ENCODE peak calls at places on chromosomes 3 and 15, in seven cellular contexts. K is aorta, L is fibroblast of the aortic adventitia, S is NB4, Z is uterus, A is endodermal cell, Y is brain microvascular endothelial cell. P is an unnamed sample.

GRCh38 chr3:58296269-58296668 is 9.8 kb upstream of the RPP14 start:
- DNase-seq in K (no peak), L (no peak), S (no peak), Z (no peak), A (no peak), Y (no peak), P (no peak)

GRCh38 chr3:24485511-24485910 is 9.1 kb downstream of the THRB start:
- DNase-seq in K (no peak), L (no peak), S (no peak), Z (no peak), A (no peak), Y (no peak), P (no peak)

GRCh38 chr3:188776447-188776846 is 395.3 kb upstream of the TPRG1 start:
- DNase-seq in K (no peak), L (peak), S (no peak), Z (no peak), A (no peak), Y (peak), P (no peak)

GRCh38 chr3:69364354-69364753 is 21.5 kb downstream of the FRMD4B start:
- DNase-seq in K (no peak), L (no peak), S (no peak), Z (no peak), A (no peak), Y (no peak), P (no peak)

GRCh38 chr3:129238945-129239705 is 10.3 kb upstream of the COPG1 start:
- DNase-seq in K (no peak), L (peak), S (no peak), Z (no peak), A (no peak), Y (no peak), P (no peak)

GRCh38 chr3:126159476-126159875 is 20.9 kb downstream of the ALDH1L1 start:
- DNase-seq in K (no peak), L (no peak), S (no peak), Z (no peak), A (no peak), Y (no peak), P (no peak)

GRCh38 chr3:65582012-65582717 is 456.6 kb downstream of the MAGI1 start:
- DNase-seq in K (no peak), L (no peak), S (no peak), Z (no peak), A (no peak), Y (no peak), P (no peak)

GRCh38 chr15:40785158-40785557 is 15.4 kb downstream of the C15orf62 start:
- DNase-seq in K (no peak), L (no peak), S (no peak), Z (no peak), A (no peak), Y (no peak), P (no peak)

GRCh38 chr15:51380999-51381806 is 39.7 kb downstream of the GLDN start:
- DNase-seq in K (peak), L (peak), S (peak), Z (peak), A (peak), Y (peak), P (peak)

GRCh38 chr3:159928692-159929091 is 59.9 kb upstream of the IL12A start:
- DNase-seq in K (no peak), L (peak), S (no peak), Z (no peak), A (no peak), Y (peak), P (no peak)

GRCh38 chr15:78203346-78204225 is 30.8 kb downstream of the ACSBG1 start:
- DNase-seq in K (no peak), L (no peak), S (no peak), Z (no peak), A (no peak), Y (no peak), P (peak)

GRCh38 chr3:122247825-122248185 is 64.3 kb downstream of the CASR start:
- DNase-seq in K (no peak), L (no peak), S (no peak), Z (no peak), A (no peak), Y (no peak), P (no peak)

GRCh38 chr3:79184226-79184625 is 583.6 kb downstream of the ROBO1 start:
- DNase-seq in K (no peak), L (no peak), S (no peak), Z (no peak), A (no peak), Y (no peak), P (no peak)

GRCh38 chr3:177606891-177607290 is 409.6 kb upstream of the TBL1XR1 start:
- DNase-seq in K (no peak), L (no peak), S (no peak), Z (no peak), A (no peak), Y (no peak), P (no peak)

GRCh38 chr3:3068358-3068881 is 41.8 kb downstream of the IL5RA start:
- DNase-seq in K (no peak), L (no peak), S (no peak), Z (no peak), A (no peak), Y (no peak), P (no peak)

GRCh38 chr3:136042608-136043221 is 77.2 kb downstream of the PPP2R3A start:
- DNase-seq in K (no peak), L (peak), S (peak), Z (no peak), A (no peak), Y (peak), P (peak)

GRCh38 chr15:80780416-80781221 is 1.4 kb downstream of the CEMIP start:
- DNase-seq in K (peak), L (peak), S (no peak), Z (no peak), A (peak), Y (peak), P (peak)

GRCh38 chr15:65913631-65914199 is 44.4 kb downstream of the RAB11A start:
- DNase-seq in K (no peak), L (no peak), S (no peak), Z (no peak), A (no peak), Y (no peak), P (no peak)

GRCh38 chr3:169345662-169346331 is 317.7 kb downstream of the MECOM start:
- DNase-seq in K (no peak), L (peak), S (no peak), Z (no peak), A (no peak), Y (no peak), P (no peak)

GRCh38 chr3:81816473-81817260 is 55.2 kb upstream of the GBE1 start:
- DNase-seq in K (no peak), L (peak), S (no peak), Z (no peak), A (no peak), Y (no peak), P (no peak)

GRCh38 chr3:184780981-184781515 is 30.9 kb upstream of the VPS8 start:
- DNase-seq in K (no peak), L (no peak), S (no peak), Z (no peak), A (no peak), Y (no peak), P (peak)

GRCh38 chr15:61184431-61184830 is 44.7 kb downstream of the RORA start:
- DNase-seq in K (no peak), L (no peak), S (no peak), Z (no peak), A (no peak), Y (no peak), P (no peak)

GRCh38 chr15:28111552-28111951 is 12.4 kb upstream of the OCA2 start:
- DNase-seq in K (no peak), L (no peak), S (no peak), Z (no peak), A (peak), Y (no peak), P (peak)

GRCh38 chr3:169510378-169510777 is 153.1 kb downstream of the MECOM start:
- DNase-seq in K (no peak), L (no peak), S (no peak), Z (no peak), A (peak), Y (no peak), P (no peak)

GRCh38 chr15:63986185-63986680 is 60.1 kb downstream of the DAPK2 start:
- DNase-seq in K (no peak), L (no peak), S (no peak), Z (no peak), A (no peak), Y (no peak), P (no peak)

GRCh38 chr3:25468866-25469319 is 40.8 kb downstream of the RARB start:
- DNase-seq in K (peak), L (peak), S (no peak), Z (peak), A (peak), Y (peak), P (no peak)

GRCh38 chr15:28093761-28094535 is 5.2 kb downstream of the OCA2 start:
- DNase-seq in K (peak), L (no peak), S (no peak), Z (no peak), A (peak), Y (no peak), P (peak)

GRCh38 chr15:67051088-67051659 is 14.2 kb upstream of the SMAD3 start:
- DNase-seq in K (no peak), L (no peak), S (no peak), Z (peak), A (no peak), Y (no peak), P (no peak)

GRCh38 chr15:81106560-81106959 is 27.5 kb upstream of the CFAP161 start:
- DNase-seq in K (no peak), L (peak), S (peak), Z (peak), A (peak), Y (peak), P (peak)

GRCh38 chr3:64441861-64442260 is 216.6 kb upstream of the PRICKLE2 start:
- DNase-seq in K (no peak), L (no peak), S (no peak), Z (no peak), A (no peak), Y (no peak), P (no peak)

GRCh38 chr3:53486961-53487654 is 7.3 kb upstream of the CACNA1D start:
- DNase-seq in K (no peak), L (no peak), S (peak), Z (no peak), A (no peak), Y (no peak), P (peak)

GRCh38 chr3:178245385-178245778 is 290.9 kb upstream of the KCNMB2 start:
- DNase-seq in K (no peak), L (peak), S (no peak), Z (peak), A (no peak), Y (no peak), P (no peak)

GRCh38 chr3:172980849-172981248 is 160.2 kb downstream of the SPATA16 start:
- DNase-seq in K (no peak), L (peak), S (no peak), Z (no peak), A (no peak), Y (no peak), P (no peak)

GRCh38 chr3:76470285-76470684 is 569.6 kb upstream of the ROBO2 start:
- DNase-seq in K (no peak), L (no peak), S (no peak), Z (no peak), A (no peak), Y (peak), P (no peak)

GRCh38 chr3:53696401-53697172 is 149.6 kb downstream of the CHDH start:
- DNase-seq in K (no peak), L (peak), S (peak), Z (no peak), A (peak), Y (no peak), P (no peak)

GRCh38 chr3:24373198-24373959 is 121.3 kb downstream of the THRB start:
- DNase-seq in K (no peak), L (no peak), S (no peak), Z (no peak), A (no peak), Y (no peak), P (no peak)

GRCh38 chr3:73546961-73547360 is 77.8 kb downstream of the PDZRN3 start:
- DNase-seq in K (no peak), L (peak), S (no peak), Z (no peak), A (no peak), Y (peak), P (no peak)

GRCh38 chr3:97009427-97010019 is 195.1 kb downstream of the EPHA6 start:
- DNase-seq in K (peak), L (no peak), S (no peak), Z (no peak), A (peak), Y (no peak), P (no peak)

DNA sequence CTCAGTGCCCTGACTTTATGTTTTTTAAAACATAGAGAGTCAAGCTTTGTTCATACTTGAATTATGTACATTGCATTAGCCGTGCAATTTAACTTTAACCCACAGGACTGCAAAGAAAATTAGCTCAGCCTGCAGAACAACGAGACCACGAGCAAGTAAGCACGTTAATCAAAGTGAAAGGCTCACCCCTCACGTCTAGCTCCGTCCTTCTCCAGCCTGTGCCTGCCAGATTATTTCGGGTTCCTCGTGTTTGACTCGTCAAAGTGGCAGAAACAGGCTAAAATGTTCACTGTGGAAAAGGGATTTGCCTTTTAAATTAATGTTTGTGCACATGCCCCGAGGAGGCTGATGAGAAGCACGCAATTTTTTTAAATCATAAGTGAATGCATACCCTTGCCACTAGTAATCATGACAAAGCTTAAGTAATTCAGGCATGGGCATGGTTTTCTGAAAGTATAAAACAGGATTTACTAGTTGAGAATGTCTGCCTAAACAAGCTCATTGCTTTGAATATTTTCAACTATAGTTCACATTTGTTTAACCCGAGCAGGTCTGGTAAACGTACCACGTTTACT is 15.3 kb downstream of the ZBTB38 start:
- DNase-seq in K (no peak), L (peak), S (no peak), Z (no peak), A (no peak), Y (no peak), P (no peak)
- H3K4me3 ChIP-seq in K (no peak), L (peak), S (no peak), Z (peak), A (no peak), Y (no peak), P (no peak)

GRCh38 chr3:27722957-27723802 is 1.1 kb upstream of the EOMES start:
- DNase-seq in K (no peak), L (no peak), S (no peak), Z (no peak), A (peak), Y (no peak), P (peak)

GRCh38 chr3:27723803-27724458 is 1.8 kb upstream of the EOMES start:
- DNase-seq in K (no peak), L (no peak), S (no peak), Z (no peak), A (peak), Y (no peak), P (peak)

GRCh38 chr3:27720029-27720518 is 2.0 kb downstream of the EOMES start:
- DNase-seq in K (no peak), L (no peak), S (no peak), Z (no peak), A (peak), Y (no peak), P (peak)

GRCh38 chr3:27720899-27721716 is 1.0 kb downstream of the EOMES start:
- DNase-seq in K (no peak), L (no peak), S (no peak), Z (no peak), A (peak), Y (no peak), P (peak)

GRCh38 chr3:27721717-27722564 is at the start of gene EOMES:
- DNase-seq in K (no peak), L (peak), S (peak), Z (no peak), A (peak), Y (no peak), P (peak)
- H3K4me3 ChIP-seq in K (peak), L (peak), S (no peak), Z (peak), A (peak), Y (peak), P (peak)

DNA sequence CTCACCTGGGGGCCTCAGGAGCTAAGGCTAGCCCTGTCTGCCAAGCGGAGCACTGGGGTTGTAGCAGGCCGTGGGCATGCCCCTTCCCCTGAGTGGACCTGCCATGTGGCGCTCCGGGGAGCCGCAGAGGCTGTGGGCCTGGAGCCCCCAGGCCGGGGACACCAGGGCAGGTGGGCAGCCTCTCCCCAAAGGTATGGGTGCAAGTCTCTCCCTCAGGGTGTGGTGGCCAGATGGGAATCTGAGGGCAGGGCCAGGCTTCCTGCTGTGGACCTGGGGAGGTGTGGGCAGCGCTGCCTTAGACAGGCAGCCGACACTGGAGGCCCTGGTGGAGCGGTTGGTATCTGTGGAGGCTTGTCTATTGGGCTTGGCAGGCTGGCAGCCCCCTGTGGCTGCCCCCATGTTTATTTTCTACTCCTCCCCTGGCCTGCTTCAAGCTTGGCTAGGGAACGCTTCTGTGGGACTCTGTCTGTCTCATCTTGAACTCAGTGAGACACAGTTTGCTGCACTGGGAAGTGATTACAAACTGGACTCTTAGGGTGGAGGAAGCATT is 5.9 kb downstream of the ACVR2B start:
- DNase-seq in K (no peak), L (no peak), S (no peak), Z (no peak), A (no peak), Y (no peak), P (peak)
- H3K4me3 ChIP-seq in K (no peak), L (no peak), S (no peak), Z (no peak), A (no peak), Y (no peak), P (no peak)

GRCh38 chr3:157718835-157719234 is 215.6 kb upstream of the VEPH1 start:
- DNase-seq in K (no peak), L (no peak), S (no peak), Z (no peak), A (no peak), Y (no peak), P (no peak)

DNA sequence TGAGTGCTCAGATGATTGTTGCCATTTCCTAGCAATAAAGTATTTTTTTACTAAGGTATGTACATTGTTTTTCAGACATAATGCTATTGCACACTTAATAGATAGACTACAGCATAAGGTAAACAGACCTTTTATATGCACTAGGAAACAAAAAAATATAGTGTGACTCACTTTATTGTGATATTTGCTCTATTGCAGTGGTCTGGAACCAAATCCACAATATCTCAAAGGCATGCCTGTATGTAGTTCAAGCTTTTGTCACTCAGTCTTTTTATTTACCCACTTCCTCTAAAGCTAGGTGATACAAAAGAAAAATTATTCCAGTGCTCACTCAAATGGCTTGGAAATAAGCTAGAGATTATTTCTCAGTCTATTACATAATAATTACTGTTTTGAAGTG is 209.9 kb upstream of the VEPH1 start:
- DNase-seq in K (no peak), L (no peak), S (no peak), Z (no peak), A (no peak), Y (no peak), P (no peak)
- H3K4me3 ChIP-seq in K (no peak), L (no peak), S (no peak), Z (no peak), A (no peak), Y (no peak), P (no peak)

GRCh38 chr3:15260531-15260930 is 54.5 kb downstream of the CAPN7 start:
- DNase-seq in K (no peak), L (no peak), S (no peak), Z (no peak), A (no peak), Y (no peak), P (no peak)
- H3K4me3 ChIP-seq in K (no peak), L (no peak), S (no peak), Z (no peak), A (no peak), Y (no peak), P (no peak)

GRCh38 chr3:112115161-112115739 is 17.8 kb downstream of the GCSAM start:
- DNase-seq in K (no peak), L (no peak), S (no peak), Z (no peak), A (no peak), Y (no peak), P (no peak)
- H3K4me3 ChIP-seq in K (no peak), L (no peak), S (no peak), Z (no peak), A (no peak), Y (no peak), P (no peak)